ENCODE peak calls at places on chromosomes 5 and 9, in six cellular contexts. J is trophoblast cell, S is K562, U is HepG2, V is fibroblast of lung, R is GM23248. O is an unnamed sample. For H3K79me2, the result is how much of the 10 kb centered on the place peaks cover.

GRCh38 chr5:10532421-10532820 is 31.4 kb upstream of the ANKRD33B start:
- DNase-seq in U (no peak), J (no peak), R (no peak), S (no peak), V (no peak), O (no peak)

GRCh38 chr9:98867434-98868168 is 60.1 kb downstream of the GALNT12 start:
- DNase-seq in J (no peak), R (peak), S (peak), V (peak), U (no peak), O (no peak)

GRCh38 chr9:129834489-129835127 is 467 bp downstream of the C9orf78 start:
- DNase-seq in S (no peak), J (no peak), V (no peak), R (peak), U (peak), O (peak)

GRCh38 chr5:107982703-107983425 is 312.1 kb upstream of the EFNA5 start:
- DNase-seq in U (no peak), J (no peak), R (no peak), S (no peak), V (no peak), O (no peak)

GRCh38 chr5:55634204-55634785 is 77.8 kb downstream of the SLC38A9 start:
- DNase-seq in V (peak), S (no peak), U (no peak), R (peak), J (no peak), O (no peak)

GRCh38 chr9:106862946-106863740 is at the start of gene ZNF462:
- DNase-seq in R (peak), J (peak), V (peak), U (no peak), S (no peak), O (peak)

GRCh38 chr5:175652741-175653663 is 4.9 kb upstream of the HRH2 start:
- DNase-seq in J (no peak), R (no peak), V (peak), U (no peak), S (no peak), O (no peak)

GRCh38 chr5:38600334-38601045 is 44.0 kb upstream of the LIFR start:
- DNase-seq in J (peak), V (peak), S (no peak), U (no peak), R (no peak), O (no peak)

GRCh38 chr5:74143151-74143550 is 497.4 kb downstream of the ENC1 start:
- DNase-seq in V (no peak), S (no peak), R (no peak), U (no peak), J (no peak), O (no peak)

GRCh38 chr5:179055436-179055835 is 4.7 kb upstream of the ZNF354C start:
- DNase-seq in U (no peak), R (no peak), S (no peak), J (peak), V (no peak), O (no peak)

GRCh38 chr5:168699002-168699401 is 119.8 kb upstream of the PANK3 start:
- DNase-seq in S (no peak), U (no peak), V (peak), R (peak), J (no peak), O (no peak)

GRCh38 chr5:115671939-115672338 is 46.1 kb upstream of the TMED7 start:
- DNase-seq in S (no peak), R (no peak), V (peak), J (no peak), U (no peak), O (no peak)

GRCh38 chr9:95462419-95463121 is 54.2 kb downstream of the PTCH1 start:
- DNase-seq in J (no peak), V (peak), R (peak), S (peak), U (no peak), O (no peak)

GRCh38 chr5:180627386-180628120 is 21.8 kb downstream of the FLT4 start:
- DNase-seq in J (no peak), V (no peak), R (no peak), U (no peak), S (no peak), O (no peak)

GRCh38 chr9:20658677-20659473 is 25.2 kb upstream of the FOCAD start:
- DNase-seq in U (no peak), J (peak), S (no peak), V (peak), R (peak), O (no peak)

GRCh38 chr9:13352451-13352979 is 73.0 kb upstream of the MPDZ start:
- DNase-seq in J (no peak), U (no peak), V (no peak), S (no peak), R (no peak), O (no peak)

GRCh38 chr9:33029106-33029788 is 4.2 kb downstream of the DNAJA1 start:
- DNase-seq in S (no peak), R (peak), V (peak), U (peak), J (peak), O (peak)

GRCh38 chr5:179229331-179229761 is 115.9 kb downstream of the ADAMTS2 start:
- DNase-seq in U (no peak), S (no peak), J (no peak), R (no peak), V (no peak), O (no peak)

GRCh38 chr9:19201899-19202891 is 28.3 kb upstream of the DENND4C start:
- DNase-seq in S (no peak), V (no peak), U (peak), J (no peak), R (no peak), O (no peak)

GRCh38 chr9:89794918-89795317 is 190.1 kb downstream of the GADD45G start:
- DNase-seq in R (no peak), S (no peak), V (no peak), U (no peak), J (peak), O (no peak)

GRCh38 chr5:128537306-128537998 is 593 bp downstream of the FBN2 start:
- DNase-seq in J (peak), R (peak), U (no peak), V (peak), S (no peak), O (no peak)

GRCh38 chr9:85212887-85213286 is 528.9 kb downstream of the AGTPBP1 start:
- DNase-seq in J (peak), U (no peak), S (no peak), V (peak), R (peak), O (no peak)

GRCh38 chr9:90870646-90871326 is 69.2 kb downstream of the SYK start:
- DNase-seq in J (peak), V (peak), U (peak), R (peak), S (peak), O (peak)

GRCh38 chr9:75941577-75942311 is 51.3 kb downstream of the PCSK5 start:
- DNase-seq in U (no peak), J (no peak), V (no peak), R (no peak), S (no peak), O (no peak)

GRCh38 chr5:43007911-43008368 is 32.2 kb downstream of the ANXA2R start:
- DNase-seq in J (peak), R (peak), S (peak), V (peak), U (peak), O (peak)

GRCh38 chr5:139134906-139135305 is 63.3 kb downstream of the SIL1 start:
- DNase-seq in V (no peak), U (no peak), S (no peak), J (peak), R (no peak), O (no peak)

GRCh38 chr5:79186455-79186854 is 49.5 kb upstream of the JMY start:
- DNase-seq in S (no peak), U (no peak), V (no peak), J (no peak), R (no peak), O (no peak)

GRCh38 chr5:91024727-91025126 is 358.4 kb downstream of the ARRDC3 start:
- DNase-seq in S (peak), U (no peak), V (no peak), J (no peak), R (no peak), O (no peak)

GRCh38 chr9:105241356-105242043 is 3.0 kb upstream of the SLC44A1 start:
- DNase-seq in R (no peak), V (peak), S (no peak), J (peak), U (no peak), O (no peak)

GRCh38 chr9:95189230-95190098 is 128.0 kb downstream of the FANCC start:
- DNase-seq in S (no peak), J (no peak), U (peak), V (peak), R (no peak), O (no peak)

GRCh38 chr5:57094753-57095683 is 78.8 kb upstream of the GPBP1 start:
- DNase-seq in J (peak), U (peak), R (peak), V (no peak), S (no peak), O (peak)

GRCh38 chr5:180618830-180619562 is 27.7 kb upstream of the SCGB3A1 start:
- DNase-seq in U (no peak), J (peak), R (peak), S (no peak), V (peak), O (no peak)

GRCh38 chr5:74112372-74112875 is 486.4 kb downstream of the ARHGEF28 start:
- DNase-seq in V (no peak), U (no peak), S (no peak), J (no peak), R (no peak), O (no peak)

GRCh38 chr9:22622823-22623222 is 176.2 kb downstream of the DMRTA1 start:
- DNase-seq in U (no peak), V (no peak), R (no peak), S (no peak), J (no peak), O (no peak)

GRCh38 chr5:34915139-34915855 is at the start of the genes BRIX1 and RAD1:
- DNase-seq in V (peak), J (peak), S (peak), U (peak), R (peak), O (peak)
- H3K79me2 ChIP-seq in V (half or more), J (under half), S (half or more), U (half or more), R (half or more), O (half or more)

GRCh38 chr5:75460532-75460931 is 50.9 kb downstream of the CERT1 start:
- DNase-seq in V (no peak), R (no peak), U (no peak), S (no peak), J (no peak), O (no peak)

GRCh38 chr5:75463726-75464125 is 47.7 kb downstream of the CERT1 start:
- DNase-seq in R (no peak), V (no peak), S (no peak), J (no peak), U (no peak), O (peak)

GRCh38 chr5:75461679-75462078 is 49.8 kb downstream of the CERT1 start:
- DNase-seq in S (no peak), U (no peak), J (no peak), V (no peak), R (peak), O (no peak)

GRCh38 chr5:75457691-75458090 is 53.7 kb downstream of the CERT1 start:
- DNase-seq in J (peak), U (no peak), S (no peak), R (no peak), V (no peak), O (no peak)

GRCh38 chr5:75460947-75461346 is 50.5 kb downstream of the CERT1 start:
- DNase-seq in R (no peak), V (no peak), J (no peak), S (no peak), U (no peak), O (no peak)
- H3K79me2 ChIP-seq in R (half or more), V (under half), J (under half), S (under half), U (under half), O (under half)

GRCh38 chr9:92385953-92386352 is 18.4 kb downstream of the OGN start:
- DNase-seq in J (peak), V (peak), U (no peak), R (peak), S (no peak), O (peak)
- H3K79me2 ChIP-seq in J (under half), V (under half), U (under half), R (under half), S (under half), O (under half)

DNA sequence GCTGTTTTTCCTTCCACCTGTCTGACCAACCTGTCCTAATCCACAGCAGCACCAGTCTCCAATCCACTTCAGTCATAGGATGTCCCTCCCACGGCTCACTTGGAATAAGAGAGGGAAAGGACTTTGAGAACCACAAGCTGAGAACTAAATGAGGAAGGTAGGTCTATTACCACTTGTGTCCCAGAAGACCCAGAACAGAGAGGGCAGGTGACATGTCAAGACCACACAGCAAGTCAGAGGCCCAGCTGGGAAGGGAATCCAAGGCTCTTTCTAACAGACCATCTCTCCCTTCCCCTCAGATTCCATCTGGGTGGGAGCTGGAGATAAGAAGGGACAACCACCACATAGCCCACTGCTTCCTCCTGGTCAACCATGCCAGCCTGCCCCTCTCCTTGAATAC is 14.6 kb downstream of the ANXA6 start:
- DNase-seq in J (no peak), U (no peak), V (no peak), S (no peak), R (no peak), O (no peak)
- H3K79me2 ChIP-seq in J (under half), U (under half), V (half or more), S (under half), R (half or more), O (under half)

GRCh38 chr9:79858509-79858908 is 286.7 kb downstream of the TLE4 start:
- DNase-seq in R (peak), V (peak), U (peak), S (no peak), J (peak), O (no peak)
- H3K79me2 ChIP-seq in R (under half), V (under half), U (under half), S (under half), J (under half), O (under half)

DNA sequence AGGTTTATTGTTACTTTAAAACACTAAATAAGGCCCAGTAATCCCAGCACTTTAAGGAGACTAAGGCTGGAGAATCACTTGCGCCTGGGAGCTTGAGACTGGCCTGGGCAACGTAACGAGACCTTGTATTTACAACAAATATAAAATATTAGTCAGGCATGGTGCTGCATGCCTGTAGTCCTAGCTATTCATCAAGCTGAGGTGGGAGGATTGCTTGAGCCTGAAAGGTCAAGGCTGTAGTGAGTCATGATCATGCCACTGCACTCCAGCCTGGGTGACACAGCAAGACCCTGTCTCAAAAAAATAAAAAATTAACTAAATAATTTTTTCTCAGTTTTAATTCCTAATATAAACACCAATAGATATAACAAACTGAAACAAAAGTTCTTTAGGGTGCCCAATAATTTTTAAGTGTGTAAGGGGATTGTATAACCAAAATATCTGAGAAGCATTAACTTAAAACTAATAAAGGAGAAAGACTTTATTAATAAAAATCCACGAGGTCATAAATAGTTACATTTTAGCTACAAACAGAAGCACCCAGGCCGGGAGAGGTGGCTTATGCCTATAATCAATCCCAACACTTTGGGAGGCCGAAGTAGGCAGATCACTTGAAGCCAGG is 32.7 kb downstream of the FAM13B start:
- DNase-seq in V (peak), J (no peak), S (no peak), U (peak), R (peak), O (no peak)
- H3K79me2 ChIP-seq in V (under half), J (under half), S (under half), U (under half), R (half or more), O (under half)

GRCh38 chr5:135825373-135826220 is 8.9 kb upstream of the SLC25A48 start:
- DNase-seq in R (no peak), S (no peak), V (no peak), J (no peak), U (no peak), O (no peak)

GRCh38 chr5:135823799-135824366 is 10.6 kb upstream of the SLC25A48 start:
- DNase-seq in S (no peak), U (no peak), J (no peak), R (no peak), V (no peak), O (no peak)

GRCh38 chr5:135822959-135823358 is 11.5 kb upstream of the SLC25A48 start:
- DNase-seq in S (no peak), V (no peak), R (no peak), U (no peak), J (no peak), O (no peak)

GRCh38 chr5:135826221-135826525 is 8.3 kb upstream of the SLC25A48 start:
- DNase-seq in R (no peak), V (no peak), U (no peak), J (no peak), S (no peak), O (no peak)

GRCh38 chr5:135824541-135825041 is 9.9 kb upstream of the SLC25A48 start:
- DNase-seq in V (no peak), R (no peak), S (no peak), J (no peak), U (no peak), O (no peak)
- H3K79me2 ChIP-seq in V (under half), R (under half), S (under half), J (under half), U (under half), O (under half)

O was measured in PC-9.